ENCODE peak calls at places on chromosomes 4 and X, in five cellular contexts. N is adrenal gland, K is HCT116, D is endothelial cell of umbilical vein, Z is stomach. T is an unnamed sample.

GRCh38 chr4:26368685-26369084 is 47.9 kb downstream of the RBPJ start:
- DNase-seq in N (no peak), K (no peak), D (no peak), Z (no peak), T (no peak)

GRCh38 chr4:134089885-134090284 is 111.7 kb downstream of the PABPC4L start:
- DNase-seq in N (no peak), K (no peak), D (no peak), Z (no peak), T (no peak)

GRCh38 chrX:69618803-69619202 is 2.9 kb downstream of the EDA start:
- DNase-seq in N (peak; percentile 28), K (no peak), D (peak; percentile 4), Z (no peak), T (no peak)

GRCh38 chrX:149522914-149523313 is 17.8 kb upstream of the IDS start:
- DNase-seq in N (no peak), K (no peak), D (no peak), Z (no peak), T (no peak)

GRCh38 chrX:11242704-11243103 is 50.5 kb upstream of the AMELX start:
- DNase-seq in N (no peak), K (no peak), D (no peak), Z (no peak), T (no peak)

GRCh38 chrX:56366901-56367300 is 134.7 kb downstream of the KLF8 start:
- DNase-seq in N (no peak), K (no peak), D (no peak), Z (no peak), T (no peak)

GRCh38 chrX:42752730-42753129 is 25.2 kb downstream of the PPP1R2C start:
- DNase-seq in N (no peak), K (no peak), D (peak; percentile 94), Z (peak; percentile 32), T (no peak)

GRCh38 chr4:6942238-6942800 is 32.7 kb downstream of the TBC1D14 start:
- DNase-seq in N (peak; percentile 52), K (peak; percentile 32), D (peak; percentile 79), Z (no peak), T (no peak)

GRCh38 chr4:128810331-128810870 is 901 bp downstream of the JADE1 start:
- DNase-seq in N (peak; percentile 56), K (peak; percentile 26), D (no peak), Z (peak; percentile 32), T (peak; percentile 23)

GRCh38 chr4:88457307-88458090 is 580 bp downstream of the HERC5 start:
- DNase-seq in N (peak; percentile 35), K (peak; percentile 6), D (no peak), Z (peak; percentile 54), T (no peak)

GRCh38 chr4:5383191-5383980 is 325.0 kb downstream of the EVC2 start:
- DNase-seq in N (no peak), K (no peak), D (no peak), Z (no peak), T (no peak)

GRCh38 chrX:152725409-152725808 is 8.1 kb downstream of the CSAG1 start:
- DNase-seq in N (no peak), K (no peak), D (no peak), Z (no peak), T (no peak)

GRCh38 chr4:8857682-8858187 is 13.9 kb downstream of the HMX1 start:
- DNase-seq in N (no peak), K (no peak), D (no peak), Z (no peak), T (no peak)

GRCh38 chr4:7759221-7759620 is 180.4 kb downstream of the AFAP1 start:
- DNase-seq in N (no peak), K (no peak), D (no peak), Z (no peak), T (no peak)

GRCh38 chr4:159374749-159375535 is 272.1 kb downstream of the RAPGEF2 start:
- DNase-seq in N (no peak), K (no peak), D (no peak), Z (no peak), T (no peak)

GRCh38 chr4:53841711-53842110 is 222.7 kb downstream of the CHIC2 start:
- DNase-seq in N (no peak), K (no peak), D (no peak), Z (no peak), T (no peak)

GRCh38 chrX:112513154-112513553 is 166.6 kb downstream of the LHFPL1 start:
- DNase-seq in N (no peak), K (no peak), D (no peak), Z (no peak), T (no peak)

GRCh38 chr4:114598191-114599121 is at the start of gene UGT8:
- DNase-seq in N (no peak), K (peak; percentile 35), D (peak; percentile 11), Z (peak; percentile 86), T (no peak)
- TF ChIP-seq POLR2A in N (no peak), K (peak; percentile 52), D (no peak), Z (no peak), T (peak; percentile 34)

GRCh38 chr4:98658287-98659105 is at the start of gene TSPAN5:
- DNase-seq in N (peak; percentile 57), K (peak; percentile 64), D (peak; percentile 82), Z (peak; percentile 81), T (peak; percentile 41)
- TF ChIP-seq POLR2A in N (peak; percentile 29), K (no peak), D (peak; percentile 37), Z (no peak), T (peak; percentile 28)

GRCh38 chr4:104465201-104465600 is 29.5 kb downstream of the CXXC4 start:
- DNase-seq in N (no peak), K (no peak), D (no peak), Z (no peak), T (no peak)
- TF ChIP-seq POLR2A in N (no peak), K (no peak), D (no peak), Z (no peak), T (no peak)

GRCh38 chr4:101347267-101347556 is at the start of gene PPP3CA:
- DNase-seq in N (no peak), K (no peak), D (no peak), Z (no peak), T (no peak)
- TF ChIP-seq POLR2A in N (peak; percentile 80), K (no peak), D (no peak), Z (no peak), T (no peak)

GRCh38 chrX:1244164-1245076 is 24.2 kb upstream of the CSF2RA start:
- DNase-seq in N (no peak), K (no peak), D (no peak), Z (no peak), T (no peak)

GRCh38 chrX:1246816-1247215 is 21.8 kb upstream of the CSF2RA start:
- DNase-seq in N (peak; percentile 52), K (peak; percentile 74), D (peak; percentile 63), Z (peak; percentile 64), T (peak; percentile 67)

GRCh38 chrX:1248381-1249061 is 20.1 kb upstream of the CSF2RA start:
- DNase-seq in N (no peak), K (no peak), D (no peak), Z (no peak), T (no peak)

DNA sequence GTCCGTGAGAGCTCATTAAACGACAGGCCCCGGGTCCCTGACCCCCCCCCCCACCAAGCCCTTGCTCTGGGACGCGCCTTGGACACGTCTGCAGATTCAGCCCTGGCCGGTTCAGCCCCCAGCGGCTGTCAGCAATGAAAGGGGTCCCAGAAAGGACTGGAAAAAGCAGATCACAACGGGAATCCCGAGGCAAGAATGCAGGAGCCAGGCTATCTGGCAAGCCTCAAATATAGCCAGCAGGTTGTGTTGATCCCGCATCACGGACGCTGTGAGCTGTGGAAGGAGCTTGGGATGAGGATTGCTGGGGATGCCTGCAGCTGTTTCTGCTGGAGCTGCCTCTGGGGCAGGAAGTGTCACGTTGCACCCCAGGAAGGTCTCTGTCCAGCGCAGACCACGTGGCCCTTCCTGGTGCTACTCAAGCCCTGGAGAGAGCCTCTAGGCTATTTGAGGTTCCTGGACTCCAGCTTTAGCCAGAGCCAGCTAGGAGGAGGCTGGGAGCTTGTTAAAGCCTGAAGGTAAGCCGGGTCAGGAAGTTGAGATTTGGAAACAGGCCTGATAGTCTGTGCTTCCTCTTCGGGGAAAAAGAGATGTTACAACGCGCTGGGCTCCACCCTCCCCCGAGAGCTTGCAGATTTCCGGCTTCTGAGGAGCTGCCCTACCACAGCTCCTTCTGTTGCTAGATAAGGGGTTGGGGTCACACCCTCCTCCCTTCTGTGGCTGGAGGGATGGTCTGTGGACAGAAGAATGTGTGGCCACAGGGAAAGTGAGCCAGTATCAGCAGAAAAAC is 19.3 kb upstream of the CSF2RA start:
- DNase-seq in N (peak; percentile 49), K (no peak), D (no peak), Z (peak; percentile 39), T (no peak)
- TF ChIP-seq POLR2A in N (no peak), K (no peak), D (no peak), Z (no peak), T (no peak)

GRCh38 chr4:40247350-40247749 is 50.5 kb downstream of the RHOH start:
- DNase-seq in N (no peak), K (no peak), D (no peak), Z (no peak), T (no peak)
- TF ChIP-seq POLR2A in N (no peak), K (no peak), D (no peak), Z (no peak), T (no peak)

DNA sequence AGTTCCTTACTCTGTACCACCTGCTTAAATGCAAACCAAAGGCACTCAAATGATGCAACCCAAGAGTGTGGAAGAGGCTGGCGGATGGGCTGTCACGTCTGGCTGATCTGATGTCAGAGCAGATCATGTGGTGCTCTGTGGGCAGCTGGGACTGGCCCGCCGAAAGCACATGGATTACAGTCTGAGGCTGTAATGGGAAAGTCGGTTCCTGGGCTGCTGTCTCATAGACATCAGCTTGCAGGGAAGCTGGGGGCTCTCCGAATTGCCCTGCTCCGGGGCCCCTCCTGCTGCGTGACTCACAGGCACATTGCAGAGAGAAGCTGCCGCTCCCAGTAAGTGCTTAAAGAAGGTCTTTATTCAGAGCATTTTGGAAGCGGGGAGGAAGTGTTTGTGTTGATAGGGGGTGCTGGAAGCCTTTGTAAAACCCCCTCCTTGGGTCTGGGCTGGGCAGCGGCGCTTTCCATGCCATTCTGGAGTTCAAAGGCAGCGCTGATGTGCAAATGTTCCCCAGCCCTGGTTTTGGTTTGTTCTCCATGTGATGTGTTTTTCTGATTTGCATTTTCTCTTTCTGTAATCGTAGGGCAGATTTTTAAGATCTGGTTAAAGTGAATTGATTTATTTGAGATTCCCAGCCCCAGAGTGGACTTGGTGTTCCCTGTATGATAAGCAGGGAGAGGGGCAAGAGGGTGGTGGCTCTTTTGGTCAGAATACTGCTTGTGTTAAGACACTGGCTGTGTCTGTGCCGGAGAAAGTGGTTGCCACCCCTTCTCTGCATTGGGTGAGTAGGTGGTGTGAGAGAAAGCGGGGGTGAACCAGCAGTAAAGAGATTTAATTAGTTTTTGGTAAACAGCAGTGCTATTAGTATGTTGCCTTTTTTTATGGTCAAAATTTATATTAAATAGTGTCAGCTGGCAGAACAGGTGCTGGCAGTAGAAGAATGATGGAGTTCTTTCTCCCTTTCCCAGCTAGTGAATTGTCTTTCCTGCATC is 181.3 kb downstream of the LARP7 start:
- DNase-seq in N (peak; percentile 66), K (peak; percentile 68), D (peak; percentile 27), Z (peak; percentile 25), T (peak; percentile 57)
- TF ChIP-seq POLR2A in N (peak; percentile 62), K (no peak), D (no peak), Z (no peak), T (peak; percentile 62)

GRCh38 chrX:130120746-130121504 is 10.6 kb upstream of the ELF4 start:
- DNase-seq in N (peak; percentile 82), K (no peak), D (peak; percentile 75), Z (peak; percentile 72), T (peak; percentile 64)
- TF ChIP-seq POLR2A in N (peak; percentile 38), K (no peak), D (peak; percentile 41), Z (no peak), T (no peak)

DNA sequence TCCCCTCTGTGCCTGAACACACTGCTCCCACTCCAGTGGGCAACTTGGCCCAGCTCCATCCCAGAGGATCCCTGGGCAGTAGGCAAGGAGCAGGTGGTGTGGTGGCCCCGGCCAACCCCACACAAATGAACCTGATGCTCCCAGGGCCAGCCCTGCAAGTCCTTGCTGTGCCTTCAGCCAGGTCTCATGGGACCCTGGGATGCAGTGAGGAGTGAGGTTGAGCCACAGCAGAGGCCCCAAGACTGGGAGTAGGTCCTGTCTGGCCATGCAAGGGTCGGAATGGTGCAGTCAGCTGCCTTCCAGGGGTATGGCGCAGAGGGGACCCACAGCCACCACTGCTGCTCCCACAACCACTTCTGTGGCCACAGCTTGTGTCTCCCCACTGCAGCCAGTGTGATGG is 234.5 kb upstream of the DKK2 start:
- DNase-seq in N (no peak), K (no peak), D (no peak), Z (no peak), T (no peak)
- TF ChIP-seq POLR2A in N (no peak), K (no peak), D (no peak), Z (no peak), T (no peak)